ENCODE peak calls at places on chromosome 22, in five cellular contexts. J is mesendoderm; I is naive thymus-derived CD8-positive, alpha-beta T cell; Y is tibial nerve; D is NT2/D1. V is an unnamed sample.

GRCh38 chr22:21064917-21065864 is 19.4 kb downstream of the LRRC74B start:
- DNase-seq in D (no peak), I (no peak), Y (no peak), J (no peak), V (no peak)

GRCh38 chr22:29765905-29766631 is 739 bp downstream of the ZMAT5 start:
- DNase-seq in Y (no peak), I (peak), D (no peak), J (no peak), V (peak)

GRCh38 chr22:40485813-40486610 is 115.6 kb downstream of the SGSM3 start:
- DNase-seq in J (no peak), Y (no peak), I (no peak), D (no peak), V (no peak)

GRCh38 chr22:38829485-38829884 is 14.3 kb downstream of the NPTXR start:
- DNase-seq in J (no peak), D (no peak), I (no peak), Y (no peak), V (no peak)

GRCh38 chr22:43587574-43587973 is 175.8 kb downstream of the MPPED1 start:
- DNase-seq in D (no peak), Y (no peak), I (no peak), J (no peak), V (no peak)

GRCh38 chr22:29314537-29315285 is 786 bp downstream of the RASL10A start:
- DNase-seq in Y (no peak), D (no peak), J (no peak), I (no peak), V (no peak)

GRCh38 chr22:22374579-22374978 is 130.0 kb downstream of the VPREB1 start:
- DNase-seq in Y (no peak), D (no peak), I (no peak), J (no peak), V (no peak)

GRCh38 chr22:30813936-30814335 is 119.3 kb downstream of the OSBP2 start:
- DNase-seq in Y (no peak), D (no peak), J (no peak), I (no peak), V (no peak)

V was measured in activated CD8-positive, alpha-beta memory T cell treated with anti-CD3 and anti-CD28 coated beads, Interleukin-2, amount 10 ng/mL, durations not matched to agents 7 days and 5 days.